ENCODE peak calls at places on chromosomes 3 and 15, in seven cellular contexts. One of them, this sample, is unnamed.

GRCh38 chr3:163129287-163129686 is 1632.7 kb downstream of the OTOL1 start:
- DNase-seq in K562: no peak
- DNase-seq in H1: no peak
- DNase-seq in HepG2: no peak
- DNase-seq in SK-N-SH: no peak
- DNase-seq in GM12878: no peak
- DNase-seq in GM12891: no peak
- DNase-seq in this sample: no peak

GRCh38 chr3:171825222-171825828 is 15.0 kb upstream of the PLD1 start:
- DNase-seq in HepG2: peak; percentile 78
- DNase-seq in GM12891: no peak
- DNase-seq in GM12878: no peak
- DNase-seq in H1: no peak
- DNase-seq in K562: no peak
- DNase-seq in SK-N-SH: no peak
- DNase-seq in this sample: no peak

GRCh38 chr3:167031364-167032049 is 348.6 kb downstream of the ZBBX start:
- DNase-seq in GM12878: no peak
- DNase-seq in HepG2: no peak
- DNase-seq in GM12891: no peak
- DNase-seq in K562: no peak
- DNase-seq in H1: no peak
- DNase-seq in SK-N-SH: no peak
- DNase-seq in this sample: no peak

GRCh38 chr3:193335031-193335430 is 43.5 kb downstream of the ATP13A5 start:
- DNase-seq in H1: no peak
- DNase-seq in HepG2: no peak
- DNase-seq in GM12878: no peak
- DNase-seq in K562: no peak
- DNase-seq in SK-N-SH: no peak
- DNase-seq in GM12891: no peak
- DNase-seq in this sample: no peak

GRCh38 chr3:59559721-59560514 is 510.1 kb upstream of the CFAP20DC start:
- DNase-seq in H1: no peak
- DNase-seq in GM12891: no peak
- DNase-seq in GM12878: no peak
- DNase-seq in HepG2: no peak
- DNase-seq in SK-N-SH: no peak
- DNase-seq in K562: no peak
- DNase-seq in this sample: no peak

GRCh38 chr3:71512000-71512399 is 71.5 kb downstream of the FOXP1 start:
- DNase-seq in SK-N-SH: no peak
- DNase-seq in K562: peak; percentile 12
- DNase-seq in HepG2: peak; percentile 10
- DNase-seq in GM12891: no peak
- DNase-seq in H1: no peak
- DNase-seq in GM12878: no peak
- DNase-seq in this sample: peak; percentile 16

GRCh38 chr15:71685420-71685993 is 124.8 kb upstream of the NR2E3 start:
- DNase-seq in GM12878: no peak
- DNase-seq in SK-N-SH: no peak
- DNase-seq in HepG2: no peak
- DNase-seq in K562: no peak
- DNase-seq in GM12891: no peak
- DNase-seq in H1: no peak
- DNase-seq in this sample: no peak

GRCh38 chr3:41175365-41175764 is 23.9 kb upstream of the CTNNB1 start:
- DNase-seq in K562: no peak
- DNase-seq in GM12891: no peak
- DNase-seq in GM12878: no peak
- DNase-seq in H1: no peak
- DNase-seq in HepG2: no peak
- DNase-seq in SK-N-SH: no peak
- DNase-seq in this sample: no peak

GRCh38 chr3:149001727-149002126 is 10.4 kb downstream of the GYG1 start:
- DNase-seq in SK-N-SH: no peak
- DNase-seq in GM12878: no peak
- DNase-seq in GM12891: no peak
- DNase-seq in HepG2: no peak
- DNase-seq in K562: no peak
- DNase-seq in H1: no peak
- DNase-seq in this sample: no peak

DNA sequence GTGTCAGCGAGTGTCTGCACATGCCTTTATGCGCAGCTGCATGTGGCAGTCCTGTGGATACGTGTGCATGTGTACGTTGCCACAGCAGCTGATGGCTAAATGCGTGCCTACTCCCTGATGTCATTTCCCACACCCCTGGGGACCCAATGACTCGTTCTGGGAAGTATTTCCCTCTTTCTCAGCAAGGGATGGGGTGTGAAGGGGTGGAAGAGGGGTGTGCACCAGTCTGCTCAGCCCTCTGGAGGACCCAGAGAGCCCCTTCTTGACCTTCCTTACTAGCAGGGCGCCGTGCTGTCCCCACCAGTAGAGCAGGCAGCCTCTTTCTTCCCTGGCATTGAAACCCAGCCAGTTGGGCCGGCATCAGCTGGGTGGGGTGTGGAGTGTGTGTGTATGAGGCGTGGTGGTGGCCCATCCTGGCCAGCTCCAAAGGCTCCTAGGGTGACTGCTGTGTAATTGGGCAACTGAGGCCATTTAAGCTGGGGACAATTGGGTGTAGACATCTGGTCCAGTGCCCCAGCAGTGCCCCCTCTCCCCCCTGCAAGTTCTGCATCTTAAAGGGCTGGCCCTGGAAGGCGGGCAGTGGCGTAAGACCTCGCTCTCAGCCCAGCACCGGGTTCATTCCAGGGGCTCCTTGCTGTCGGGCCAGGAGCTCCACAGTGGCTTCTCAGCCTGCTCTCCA is 19.2 kb downstream of the SNX33 start:
- DNase-seq in H1: no peak
- DNase-seq in K562: no peak
- DNase-seq in SK-N-SH: no peak
- DNase-seq in GM12878: no peak
- DNase-seq in HepG2: peak; percentile 37
- DNase-seq in GM12891: no peak
- DNase-seq in this sample: no peak
- TF ChIP-seq POLR2AphosphoS5 in H1: no peak
- TF ChIP-seq POLR2AphosphoS5 in K562: no peak
- TF ChIP-seq POLR2AphosphoS5 in SK-N-SH: peak; percentile 54
- TF ChIP-seq POLR2AphosphoS5 in GM12878: no peak
- TF ChIP-seq POLR2AphosphoS5 in HepG2: no peak
- TF ChIP-seq POLR2AphosphoS5 in GM12891: no peak
- TF ChIP-seq POLR2AphosphoS5 in this sample: no peak

DNA sequence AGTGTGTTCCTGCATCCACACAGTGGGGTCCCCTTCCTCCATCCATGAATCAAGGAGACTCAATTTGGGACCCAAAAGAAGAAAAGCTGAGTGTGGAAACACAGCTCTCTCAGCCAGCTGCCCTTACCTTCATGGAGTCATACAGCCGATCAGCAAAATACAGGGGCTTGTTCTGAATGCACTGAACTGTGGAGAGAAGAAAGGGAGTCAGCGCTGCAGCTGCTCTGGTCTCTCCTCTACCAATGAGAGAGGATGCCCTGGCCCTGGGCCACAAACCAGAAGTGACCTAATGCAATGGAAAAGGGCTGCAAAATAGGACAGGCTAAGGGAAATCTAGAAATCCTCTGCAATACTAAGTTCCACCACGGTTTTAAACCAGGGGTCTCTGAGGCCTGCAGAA is 46.7 kb downstream of the ANXA2 start:
- DNase-seq in GM12878: no peak
- DNase-seq in HepG2: no peak
- DNase-seq in H1: no peak
- DNase-seq in GM12891: no peak
- DNase-seq in K562: no peak
- DNase-seq in SK-N-SH: no peak
- DNase-seq in this sample: no peak
- TF ChIP-seq TAF1 in GM12878: no peak
- TF ChIP-seq TAF1 in HepG2: no peak
- TF ChIP-seq TAF1 in H1: no peak
- TF ChIP-seq TAF1 in GM12891: no peak
- TF ChIP-seq TAF1 in K562: no peak
- TF ChIP-seq TAF1 in SK-N-SH: no peak
- TF ChIP-seq TAF1 in this sample: no peak

GRCh38 chr3:129015388-129016105 is 14.4 kb downstream of the EFCC1 start:
- DNase-seq in H1: no peak
- DNase-seq in K562: peak; percentile 52
- DNase-seq in SK-N-SH: no peak
- DNase-seq in GM12891: no peak
- DNase-seq in HepG2: no peak
- DNase-seq in GM12878: no peak
- DNase-seq in this sample: no peak
- TF ChIP-seq POLR2AphosphoS5 in H1: no peak
- TF ChIP-seq POLR2AphosphoS5 in K562: no peak
- TF ChIP-seq POLR2AphosphoS5 in SK-N-SH: no peak
- TF ChIP-seq POLR2AphosphoS5 in GM12891: no peak
- TF ChIP-seq POLR2AphosphoS5 in HepG2: no peak
- TF ChIP-seq POLR2AphosphoS5 in GM12878: no peak
- TF ChIP-seq POLR2AphosphoS5 in this sample: no peak

DNA sequence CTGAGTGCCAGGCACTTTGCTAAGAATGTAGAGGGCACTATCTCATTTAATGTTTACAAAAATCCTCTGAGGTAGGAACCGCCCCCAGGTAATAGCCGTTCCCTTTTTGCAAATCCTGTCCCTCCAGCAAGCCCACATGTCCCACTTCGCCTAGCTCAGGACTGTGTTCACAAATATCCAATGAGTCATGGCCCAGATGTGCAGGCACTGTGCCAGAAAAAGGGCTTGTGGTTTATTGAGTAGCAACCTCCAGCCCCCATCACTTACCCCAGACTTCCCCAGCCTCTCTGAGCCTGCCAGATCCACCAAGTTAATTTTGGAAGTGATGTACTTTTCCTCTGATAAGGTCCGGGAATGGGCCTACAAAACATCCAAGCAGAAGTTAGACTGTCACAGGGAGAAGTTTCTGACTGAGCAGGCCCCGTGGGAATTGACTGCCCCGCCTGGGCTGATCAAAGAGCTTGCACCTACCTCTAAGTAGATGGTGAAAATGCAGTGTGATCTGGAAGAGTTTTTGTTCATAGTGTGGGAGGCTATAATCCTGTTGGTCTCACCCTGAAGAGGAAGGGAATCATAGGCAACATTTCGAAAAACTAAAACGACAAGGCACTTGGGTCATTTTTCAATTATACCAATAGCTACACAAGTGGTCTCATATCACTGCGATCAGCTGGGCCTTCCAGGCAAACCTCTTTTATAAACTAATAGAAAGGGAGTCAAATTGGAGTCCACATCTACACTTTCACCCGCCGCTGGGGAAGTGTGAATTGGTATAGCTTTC is 15.7 kb downstream of the KIF9 start:
- DNase-seq in H1: no peak
- DNase-seq in SK-N-SH: peak; percentile 73
- DNase-seq in GM12878: peak; percentile 51
- DNase-seq in K562: peak; percentile 78
- DNase-seq in HepG2: peak; percentile 80
- DNase-seq in GM12891: peak; percentile 34
- DNase-seq in this sample: no peak
- TF ChIP-seq TAF1 in H1: no peak
- TF ChIP-seq TAF1 in SK-N-SH: no peak
- TF ChIP-seq TAF1 in GM12878: no peak
- TF ChIP-seq TAF1 in K562: no peak
- TF ChIP-seq TAF1 in HepG2: no peak
- TF ChIP-seq TAF1 in GM12891: no peak
- TF ChIP-seq TAF1 in this sample: no peak